ENCODE peak calls at places on chromosomes 7 and 10, in ten cellular contexts. Q is NB4, O is NCI-H1105, F is CD14-positive monocyte, L is Calu3, S is stromal cell of bone marrow, B is activated gamma-delta T cell treated with Interleukin-2 at 50 U/mL for 16 hours, G is HL-60, C is tibial nerve, D is HTR-8/SVneo. J is an unnamed sample.

GRCh38 chr10:11846542-11846941 is 23.4 kb downstream of the PROSER2 start:
- DNase-seq in Q (no peak), O (no peak), F (no peak), L (no peak), S (no peak), B (no peak), G (no peak), C (no peak), D (no peak), J (no peak)

GRCh38 chr10:49258351-49258683 is 40.7 kb upstream of the C10orf71 start:
- DNase-seq in Q (no peak), O (no peak), F (no peak), L (no peak), S (no peak), B (no peak), G (no peak), C (no peak), D (no peak), J (no peak)

GRCh38 chr10:65323802-65324201 is 1602.0 kb upstream of the LRRTM3 start:
- DNase-seq in Q (no peak), O (no peak), F (no peak), L (no peak), S (no peak), B (no peak), G (no peak), C (no peak), D (no peak), J (no peak)

GRCh38 chr10:50990568-50991495 is 83.5 kb upstream of the PRKG1 start:
- DNase-seq in Q (no peak), O (no peak), F (no peak), L (peak), S (peak), B (no peak), G (no peak), C (no peak), D (no peak), J (peak)

GRCh38 chr10:87531908-87532622 is 27.4 kb downstream of the MINPP1 start:
- DNase-seq in Q (peak), O (no peak), F (no peak), L (no peak), S (no peak), B (no peak), G (no peak), C (no peak), D (no peak), J (no peak)

GRCh38 chr10:88881922-88882645 is 2.0 kb downstream of the STAMBPL1 start:
- DNase-seq in Q (no peak), O (no peak), F (no peak), L (no peak), S (no peak), B (no peak), G (no peak), C (no peak), D (no peak), J (no peak)

GRCh38 chr7:43217055-43217454 is 104.6 kb downstream of the HECW1 start:
- DNase-seq in Q (no peak), O (no peak), F (no peak), L (no peak), S (no peak), B (no peak), G (no peak), C (no peak), D (no peak), J (no peak)

GRCh38 chr7:85074016-85074415 is 112.8 kb downstream of the SEMA3D start:
- DNase-seq in Q (no peak), O (no peak), F (no peak), L (no peak), S (no peak), B (no peak), G (no peak), C (no peak), D (no peak), J (no peak)